ENCODE peak calls at places on chromosomes 11 and 22, in five cellular contexts. H is Peyer's patch, U is kidney, F is mucosa of descending colon, V is suprapubic skin. M is an unnamed sample.

GRCh38 chr11:123302751-123303195 is 107.7 kb upstream of the CLMP start:
- DNase-seq in H (no peak), F (no peak), U (no peak), V (no peak), M (no peak)

GRCh38 chr11:112354364-112354763 is 93.7 kb upstream of the PLET1 start:
- DNase-seq in H (no peak), V (no peak), F (no peak), U (no peak), M (no peak)

GRCh38 chr11:33655842-33656600 is 44.6 kb downstream of the C11orf91 start:
- DNase-seq in U (no peak), F (no peak), V (no peak), H (no peak), M (no peak)

GRCh38 chr22:22691716-22692701 is 47.6 kb downstream of the GGTLC2 start:
- DNase-seq in V (no peak), U (no peak), H (peak; percentile 53), F (no peak), M (no peak)

GRCh38 chr22:25023879-25024278 is 71.4 kb downstream of the KIAA1671 start:
- DNase-seq in U (no peak), H (no peak), F (no peak), V (no peak), M (no peak)

GRCh38 chr11:43708776-43709175 is 28.2 kb downstream of the HSD17B12 start:
- DNase-seq in H (no peak), F (no peak), U (no peak), V (no peak), M (no peak)

GRCh38 chr11:2518983-2519340 is 74.2 kb downstream of the KCNQ1 start:
- DNase-seq in V (peak; percentile 54), F (no peak), H (no peak), U (peak; percentile 59), M (no peak)

GRCh38 chr11:111352935-111353695 is 26.0 kb downstream of the POU2AF1 start:
- DNase-seq in V (no peak), H (no peak), U (no peak), F (no peak), M (no peak)

GRCh38 chr22:49964136-49964492 is 3.5 kb downstream of the PIM3 start:
- DNase-seq in H (peak; percentile 44), U (peak; percentile 72), V (peak; percentile 74), F (peak; percentile 40), M (no peak)

GRCh38 chr22:23072035-23072910 is 2.0 kb downstream of the GNAZ start:
- DNase-seq in V (peak; percentile 55), F (peak; percentile 14), U (peak; percentile 53), H (no peak), M (no peak)

GRCh38 chr22:17727244-17727892 is 46.9 kb downstream of the BID start:
- DNase-seq in H (no peak), U (no peak), F (no peak), V (no peak), M (no peak)

GRCh38 chr22:17726561-17727243 is 47.6 kb downstream of the BID start:
- DNase-seq in F (no peak), U (no peak), V (no peak), H (no peak), M (no peak)

GRCh38 chr22:17732251-17732854 is 41.9 kb downstream of the BID start:
- DNase-seq in V (no peak), H (no peak), F (peak; percentile 3), U (no peak), M (no peak)

GRCh38 chr22:17728786-17729185 is 45.5 kb downstream of the BID start:
- DNase-seq in F (no peak), H (no peak), U (no peak), V (no peak), M (no peak)

GRCh38 chr22:17729561-17729960 is 44.7 kb downstream of the BID start:
- DNase-seq in V (no peak), F (no peak), U (no peak), H (no peak), M (no peak)
- H3K9me3 ChIP-seq in V (no peaks in the 10 kb centered on the region), F (no peaks in the 10 kb centered on the region), U (no peaks in the 10 kb centered on the region), H (no peaks in the 10 kb centered on the region), M (no peaks in the 10 kb centered on the region)

GRCh38 chr11:18088371-18088770 is 17.5 kb downstream of the SAAL1 start:
- DNase-seq in U (no peak), H (no peak), F (no peak), V (no peak), M (no peak)

GRCh38 chr11:18093946-18094345 is 11.9 kb downstream of the SAAL1 start:
- DNase-seq in U (no peak), F (no peak), V (no peak), H (no peak), M (no peak)

GRCh38 chr11:18088974-18089373 is 16.9 kb downstream of the SAAL1 start:
- DNase-seq in H (no peak), U (no peak), V (no peak), F (no peak), M (no peak)

GRCh38 chr11:18091731-18092130 is 14.2 kb downstream of the SAAL1 start:
- DNase-seq in H (no peak), F (no peak), U (no peak), V (no peak), M (no peak)
- H3K36me3 ChIP-seq in H (peaks cover 68% of the 10 kb centered on the region), F (peaks cover 5% of the 10 kb centered on the region), U (peaks cover 34% of the 10 kb centered on the region), V (peaks cover 95% of the 10 kb centered on the region), M (peaks cover 83% of the 10 kb centered on the region)

GRCh38 chr22:48926663-48927062 is 901.0 kb downstream of the BRD1 start:
- DNase-seq in H (no peak), F (no peak), V (no peak), U (no peak), M (no peak)
- H3K9me3 ChIP-seq in H (no peaks in the 10 kb centered on the region), F (no peaks in the 10 kb centered on the region), V (no peaks in the 10 kb centered on the region), U (no peaks in the 10 kb centered on the region), M (no peaks in the 10 kb centered on the region)

GRCh38 chr22:26031641-26032040 is 137.6 kb upstream of the SEZ6L start:
- DNase-seq in V (no peak), U (no peak), H (no peak), F (no peak), M (no peak)
- H3K36me3 ChIP-seq in V (no peaks in the 10 kb centered on the region), U (no peaks in the 10 kb centered on the region), H (no peaks in the 10 kb centered on the region), F (no peaks in the 10 kb centered on the region), M (no peaks in the 10 kb centered on the region)

GRCh38 chr11:74791333-74792100 is 42.9 kb downstream of the RNF169 start:
- DNase-seq in H (no peak), F (no peak), U (no peak), V (no peak), M (no peak)
- H3K9me3 ChIP-seq in H (no peaks in the 10 kb centered on the region), F (no peaks in the 10 kb centered on the region), U (no peaks in the 10 kb centered on the region), V (no peaks in the 10 kb centered on the region), M (no peaks in the 10 kb centered on the region)

GRCh38 chr11:86021390-86021789 is 47.5 kb downstream of the PICALM start:
- DNase-seq in U (no peak), V (no peak), H (no peak), F (no peak), M (no peak)
- H3K36me3 ChIP-seq in U (peaks cover 36% of the 10 kb centered on the region), V (peaks cover 56% of the 10 kb centered on the region), H (peaks cover 71% of the 10 kb centered on the region), F (no peaks in the 10 kb centered on the region), M (peaks cover 7% of the 10 kb centered on the region)

GRCh38 chr11:100752371-100753073 is 65.4 kb downstream of the ARHGAP42 start:
- DNase-seq in U (no peak), F (no peak), H (no peak), V (no peak), M (no peak)
- H3K9me3 ChIP-seq in U (no peaks in the 10 kb centered on the region), F (peaks cover 15% of the 10 kb centered on the region), H (no peaks in the 10 kb centered on the region), V (peaks cover 7% of the 10 kb centered on the region), M (no peaks in the 10 kb centered on the region)

GRCh38 chr11:59195596-59195995 is 17.1 kb downstream of the MPEG1 start:
- DNase-seq in H (no peak), F (no peak), V (no peak), U (no peak), M (no peak)
- H3K36me3 ChIP-seq in H (peaks cover 55% of the 10 kb centered on the region), F (peaks cover 5% of the 10 kb centered on the region), V (peaks cover 12% of the 10 kb centered on the region), U (peaks cover 24% of the 10 kb centered on the region), M (peaks cover 24% of the 10 kb centered on the region)

DNA sequence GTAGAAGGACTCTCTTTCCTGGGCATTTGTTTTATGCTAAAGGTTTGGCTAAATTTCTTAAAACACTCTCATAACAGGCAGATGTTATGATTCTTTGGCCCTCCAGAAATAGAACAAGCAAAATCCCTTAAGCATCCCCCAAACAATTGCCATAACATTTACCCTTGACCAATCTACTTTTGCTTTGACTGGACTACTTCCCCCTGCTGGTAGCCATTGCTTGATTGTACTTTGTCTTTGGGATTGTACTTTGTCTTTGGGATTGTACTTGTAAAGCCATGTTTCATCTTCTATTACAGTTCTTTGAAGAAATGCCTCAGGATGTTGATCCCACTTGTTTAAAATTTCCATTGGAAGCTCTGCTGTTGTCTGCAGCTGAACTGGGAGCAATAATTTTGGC is 53.3 kb upstream of the GLYAT start:
- DNase-seq in V (no peak), U (no peak), F (no peak), H (no peak), M (no peak)
- H3K9me3 ChIP-seq in V (no peaks in the 10 kb centered on the region), U (no peaks in the 10 kb centered on the region), F (no peaks in the 10 kb centered on the region), H (no peaks in the 10 kb centered on the region), M (no peaks in the 10 kb centered on the region)

M was measured in HAP-1.